ENCODE peak calls at places on chromosomes 13 and 19, in six cellular contexts. A is left colon; C is EL; O is kidney glomerular epithelial cell; D is foreskin fibroblast; S is CD8-positive, alpha-beta memory T cell. W is an unnamed sample.

GRCh38 chr19:51145926-51146493 is 3.9 kb downstream of the SIGLEC7 start:
- DNase-seq in A (no peak), C (no peak), O (no peak), D (no peak), S (no peak), W (no peak)

GRCh38 chr19:46542428-46543230 is 47.0 kb upstream of the PNMA8B start:
- DNase-seq in A (peak; percentile 82), C (peak; percentile 87), O (peak; percentile 69), D (peak; percentile 82), S (peak; percentile 71), W (peak; percentile 81)

GRCh38 chr13:39536906-39537305 is 66.1 kb downstream of the LHFPL6 start:
- DNase-seq in A (no peak), C (no peak), O (no peak), D (no peak), S (no peak), W (no peak)

GRCh38 chr13:77507931-77508776 is 27.4 kb upstream of the SCEL start:
- DNase-seq in A (no peak), C (peak; percentile 78), O (peak; percentile 98), D (peak; percentile 78), S (no peak), W (peak; percentile 79)

GRCh38 chr13:52921194-52921593 is 72.8 kb upstream of the PCDH8 start:
- DNase-seq in A (no peak), C (no peak), O (no peak), D (no peak), S (no peak), W (no peak)

GRCh38 chr19:58519087-58519354 is 589 bp downstream of the ZBTB45 start:
- DNase-seq in A (peak; percentile 70), C (peak; percentile 76), O (peak; percentile 33), D (peak; percentile 67), S (peak; percentile 24), W (peak; percentile 76)

GRCh38 chr19:4972509-4973230 is 3.8 kb downstream of the KDM4B start:
- DNase-seq in A (no peak), C (peak; percentile 65), O (no peak), D (peak; percentile 59), S (no peak), W (no peak)

GRCh38 chr13:36190771-36191170 is 23.6 kb downstream of the SOHLH2 start:
- DNase-seq in A (no peak), C (no peak), O (no peak), D (no peak), S (no peak), W (no peak)

GRCh38 chr19:33205110-33205509 is 11.0 kb downstream of the LRP3 start:
- DNase-seq in A (no peak), C (no peak), O (no peak), D (no peak), S (no peak), W (no peak)

GRCh38 chr13:102405499-102406079 is 3.7 kb upstream of the FGF14 start:
- DNase-seq in A (no peak), C (no peak), O (peak; percentile 36), D (no peak), S (no peak), W (peak; percentile 34)

W was measured in ACHN.